ENCODE peak calls at places on chromosome 2, in ten cellular contexts. P is mesenchymal stem cell, F is neuronal stem cell, A is MM.1S, M is IMR-90, C is GM23248, X is NT2/D1, B is mammary epithelial cell, S is endodermal cell, R is GM12878. Q is an unnamed sample.

GRCh38 chr2:62413116-62413663 is 92.8 kb downstream of the TMEM17 start:
- DNase-seq in P (no peak), F (no peak), A (no peak), M (no peak), C (no peak), X (no peak), B (no peak), S (no peak), R (no peak), Q (no peak)

GRCh38 chr2:199833525-199833924 is 17.5 kb downstream of the FTCDNL1 start:
- DNase-seq in P (no peak), F (no peak), A (no peak), M (no peak), C (no peak), X (no peak), B (no peak), S (no peak), R (no peak), Q (no peak)

GRCh38 chr2:133849341-133849740 is 281.1 kb upstream of the NCKAP5 start:
- DNase-seq in P (no peak), F (no peak), A (no peak), M (no peak), C (no peak), X (no peak), B (peak; percentile 54), S (no peak), R (no peak), Q (no peak)

GRCh38 chr2:233418761-233419625 is 64.7 kb downstream of the DGKD start:
- DNase-seq in P (peak; percentile 94), F (no peak), A (peak; percentile 74), M (peak; percentile 57), C (no peak), X (no peak), B (no peak), S (no peak), R (peak; percentile 62), Q (no peak)

GRCh38 chr2:188684795-188685194 is 289.4 kb upstream of the COL3A1 start:
- DNase-seq in P (no peak), F (no peak), A (no peak), M (no peak), C (no peak), X (no peak), B (no peak), S (no peak), R (no peak), Q (no peak)

GRCh38 chr2:238420878-238421694 is 5.6 kb upstream of the ASB1 start:
- DNase-seq in P (no peak), F (no peak), A (no peak), M (no peak), C (no peak), X (peak; percentile 33), B (peak; percentile 36), S (peak; percentile 67), R (no peak), Q (no peak)

GRCh38 chr2:28746504-28747111 is 5.0 kb upstream of the PPP1CB start:
- DNase-seq in P (no peak), F (no peak), A (no peak), M (no peak), C (no peak), X (no peak), B (no peak), S (no peak), R (no peak), Q (no peak)

GRCh38 chr2:176518823-176519222 is 249.6 kb downstream of the MTX2 start:
- DNase-seq in P (no peak), F (no peak), A (no peak), M (no peak), C (no peak), X (peak; percentile 25), B (no peak), S (peak; percentile 70), R (no peak), Q (no peak)

GRCh38 chr2:881204-881918 is 69.3 kb upstream of the SNTG2 start:
- DNase-seq in P (no peak), F (no peak), A (no peak), M (no peak), C (peak; percentile 41), X (no peak), B (no peak), S (peak; percentile 38), R (peak; percentile 21), Q (peak; percentile 2)

GRCh38 chr2:153477096-153477555 is 1.4 kb downstream of the RPRM start:
- DNase-seq in P (no peak), F (no peak), A (no peak), M (no peak), C (peak; percentile 12), X (no peak), B (no peak), S (peak; percentile 89), R (no peak), Q (no peak)

GRCh38 chr2:237627463-237628321 is at the start of gene LRRFIP1:
- DNase-seq in P (no peak), F (no peak), A (no peak), M (no peak), C (peak; percentile 63), X (no peak), B (no peak), S (peak; percentile 77), R (no peak), Q (no peak)

GRCh38 chr2:239561448-239562001 is 160.7 kb upstream of the HDAC4 start:
- DNase-seq in P (no peak), F (no peak), A (no peak), M (no peak), C (peak; percentile 68), X (no peak), B (no peak), S (no peak), R (no peak), Q (no peak)

GRCh38 chr2:110126086-110126773 is 10.6 kb upstream of the MALL start:
- DNase-seq in P (no peak), F (no peak), A (no peak), M (peak; percentile 24), C (peak; percentile 76), X (no peak), B (peak; percentile 68), S (no peak), R (no peak), Q (no peak)

GRCh38 chr2:15766303-15766861 is 174.0 kb upstream of the MYCN start:
- DNase-seq in P (no peak), F (no peak), A (no peak), M (no peak), C (no peak), X (no peak), B (no peak), S (no peak), R (no peak), Q (no peak)

GRCh38 chr2:12819721-12820120 is 103.0 kb downstream of the TRIB2 start:
- DNase-seq in P (peak; percentile 74), F (no peak), A (no peak), M (peak; percentile 35), C (peak; percentile 57), X (no peak), B (no peak), S (no peak), R (no peak), Q (no peak)

GRCh38 chr2:9385841-9386240 is 37.5 kb downstream of the ITGB1BP1 start:
- DNase-seq in P (no peak), F (no peak), A (no peak), M (no peak), C (no peak), X (no peak), B (no peak), S (peak; percentile 49), R (no peak), Q (no peak)
- H3K9ac ChIP-seq in P (no peak overlapping the region), F (no peak overlapping the region), A (no peak overlapping the region), M (no peak overlapping the region), C (no peak overlapping the region), X (no peak overlapping the region), B (no peak overlapping the region), S (no peak overlapping the region), R (no peak overlapping the region), Q (no peak overlapping the region)

DNA sequence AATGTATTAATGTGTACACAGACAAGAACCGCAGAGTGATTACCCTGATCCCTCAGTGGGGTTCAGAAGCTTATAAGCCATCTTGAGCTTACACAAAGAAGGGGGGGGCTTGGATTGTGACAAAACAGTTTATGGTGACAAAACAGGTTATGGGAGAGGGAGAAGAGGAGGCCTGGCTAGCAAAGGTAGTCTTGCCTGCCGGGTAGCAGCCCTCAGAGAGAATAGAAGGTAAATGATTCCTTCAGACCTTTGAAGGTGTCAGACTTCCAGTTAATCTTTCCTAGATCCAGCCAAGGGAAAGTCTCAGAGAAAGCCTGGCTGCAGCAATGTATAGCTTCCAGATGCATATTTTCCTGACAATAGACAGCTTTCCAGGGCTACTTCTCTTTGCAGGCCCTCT is 44.6 kb upstream of the RAPH1 start:
- DNase-seq in P (no peak), F (no peak), A (no peak), M (no peak), C (no peak), X (no peak), B (no peak), S (peak; percentile 53), R (no peak), Q (no peak)
- H3K9ac ChIP-seq in P (peak overlapping the region; percentile 47), F (no peak overlapping the region), A (peak overlapping the region; percentile 6), M (no peak overlapping the region), C (no peak overlapping the region), X (no peak overlapping the region), B (peak overlapping the region; percentile 16), S (no peak overlapping the region), R (no peak overlapping the region), Q (peak overlapping the region; percentile 34)

GRCh38 chr2:113157108-113157896 is 16.5 kb upstream of the PSD4 start:
- DNase-seq in P (no peak), F (no peak), A (no peak), M (no peak), C (peak; percentile 58), X (no peak), B (peak; percentile 55), S (peak; percentile 85), R (no peak), Q (peak; percentile 67)
- H3K9ac ChIP-seq in P (peak overlapping the region; percentile 64), F (peak overlapping the region; percentile 75), A (peak overlapping the region; percentile 19), M (no peak overlapping the region), C (peak overlapping the region; percentile 52), X (peak overlapping the region; percentile 93), B (peak overlapping the region; percentile 69), S (no peak overlapping the region), R (peak overlapping the region; percentile 62), Q (peak overlapping the region; percentile 77)

GRCh38 chr2:8932702-8933101 is 70.8 kb downstream of the MBOAT2 start:
- DNase-seq in P (no peak), F (no peak), A (no peak), M (no peak), C (no peak), X (no peak), B (no peak), S (no peak), R (no peak), Q (no peak)

GRCh38 chr2:8934338-8934737 is 69.1 kb downstream of the MBOAT2 start:
- DNase-seq in P (no peak), F (no peak), A (no peak), M (no peak), C (no peak), X (no peak), B (no peak), S (no peak), R (no peak), Q (no peak)

GRCh38 chr2:8938384-8938783 is 65.1 kb downstream of the MBOAT2 start:
- DNase-seq in P (no peak), F (no peak), A (no peak), M (no peak), C (no peak), X (no peak), B (no peak), S (no peak), R (no peak), Q (no peak)

GRCh38 chr2:8939486-8940114 is 63.9 kb downstream of the MBOAT2 start:
- DNase-seq in P (no peak), F (no peak), A (no peak), M (no peak), C (no peak), X (no peak), B (no peak), S (no peak), R (no peak), Q (no peak)

GRCh38 chr2:8935984-8936383 is 67.5 kb downstream of the MBOAT2 start:
- DNase-seq in P (no peak), F (no peak), A (no peak), M (no peak), C (no peak), X (peak; percentile 6), B (no peak), S (no peak), R (no peak), Q (no peak)
- H3K9ac ChIP-seq in P (no peak overlapping the region), F (no peak overlapping the region), A (no peak overlapping the region), M (no peak overlapping the region), C (no peak overlapping the region), X (no peak overlapping the region), B (no peak overlapping the region), S (no peak overlapping the region), R (no peak overlapping the region), Q (no peak overlapping the region)

Q was measured in DND-41.